ENCODE peak calls at places on chromosomes 7 and 10, in six cellular contexts. I is GM12892, J is body of pancreas, T is iPS DF 19.7, K is H7, N is NCI-H1092. C is an unnamed sample.

GRCh38 chr10:17599089-17599488 is 18.1 kb downstream of the HACD1 start:
- DNase-seq in K (peak), N (no peak), T (no peak), I (no peak), J (no peak), C (no peak)

GRCh38 chr7:66514050-66514449 is 114.6 kb upstream of the KCTD7 start:
- DNase-seq in K (no peak), N (no peak), I (no peak), T (no peak), J (no peak), C (no peak)

GRCh38 chr7:1664711-1665591 is 5.1 kb upstream of the ELFN1 start:
- DNase-seq in T (no peak), I (peak), K (peak), N (peak), J (peak), C (peak)

GRCh38 chr10:103114876-103115275 is 78.2 kb downstream of the NT5C2 start:
- DNase-seq in K (no peak), J (no peak), T (no peak), N (no peak), I (no peak), C (no peak)

GRCh38 chr7:87148332-87148955 is 3.8 kb upstream of the DMTF1 start:
- DNase-seq in K (peak), N (no peak), T (no peak), I (no peak), J (no peak), C (peak)

GRCh38 chr10:78263521-78263988 is 229.9 kb downstream of the RPS24 start:
- DNase-seq in T (no peak), K (no peak), I (no peak), N (no peak), J (no peak), C (no peak)

GRCh38 chr7:90713628-90714027 is 117.5 kb downstream of the CDK14 start:
- DNase-seq in K (no peak), T (no peak), I (no peak), N (no peak), J (no peak), C (no peak)

GRCh38 chr7:24356758-24357386 is 72.9 kb downstream of the NPY start:
- DNase-seq in T (no peak), N (no peak), K (no peak), J (no peak), I (no peak), C (no peak)

GRCh38 chr7:108030536-108030935 is 27.6 kb upstream of the LAMB1 start:
- DNase-seq in K (no peak), I (no peak), J (no peak), T (no peak), N (no peak), C (no peak)

GRCh38 chr7:45324683-45325237 is 167.2 kb downstream of the RAMP3 start:
- DNase-seq in T (no peak), I (no peak), J (no peak), K (no peak), N (no peak), C (peak)

GRCh38 chr7:44581426-44581906 is 565 bp downstream of the TMED4 start:
- DNase-seq in N (no peak), J (peak), T (no peak), I (peak), K (peak), C (no peak)

GRCh38 chr7:2807846-2808772 is 36.0 kb downstream of the GNA12 start:
- DNase-seq in T (no peak), I (no peak), N (no peak), K (peak), J (no peak), C (no peak)

GRCh38 chr7:158355456-158356065 is 232.1 kb downstream of the PTPRN2 start:
- DNase-seq in N (no peak), J (no peak), K (peak), I (no peak), T (no peak), C (peak)

GRCh38 chr7:114988755-114989154 is 66.9 kb downstream of the MDFIC start:
- DNase-seq in K (no peak), J (no peak), T (no peak), I (no peak), N (no peak), C (no peak)

GRCh38 chr10:44995914-44996633 is 4.6 kb upstream of the ZNF22 start:
- DNase-seq in K (no peak), T (no peak), I (no peak), N (no peak), J (peak), C (no peak)

GRCh38 chr7:54563329-54563916 is 21.2 kb downstream of the VSTM2A start:
- DNase-seq in K (no peak), N (no peak), I (no peak), T (no peak), J (no peak), C (peak)

C was measured in NCI-H345.